ENCODE peak calls at places on chromosomes 7 and 10, in four cellular contexts. One of them, this sample, is unnamed. For H3K4me1, the result is how much of the 10 kb centered on the place peaks cover.

GRCh38 chr10:116430288-116430687 is 2.6 kb downstream of the PNLIPRP3 start:
- DNase-seq in tibial nerve: no peak
- DNase-seq in transverse colon: no peak
- DNase-seq in A549: no peak
- DNase-seq in this sample: no peak

GRCh38 chr10:77974396-77975074 is 48.0 kb upstream of the DLG5 start:
- DNase-seq in tibial nerve: no peak
- DNase-seq in transverse colon: peak
- DNase-seq in A549: peak
- DNase-seq in this sample: peak

GRCh38 chr7:94395141-94396041 is 696 bp downstream of the COL1A2 start:
- DNase-seq in tibial nerve: peak
- DNase-seq in transverse colon: peak
- DNase-seq in A549: peak
- DNase-seq in this sample: peak

GRCh38 chr7:96299496-96299895 is 22.4 kb downstream of the SLC25A13 start:
- DNase-seq in tibial nerve: no peak
- DNase-seq in transverse colon: no peak
- DNase-seq in A549: no peak
- DNase-seq in this sample: no peak

GRCh38 chr7:144019457-144019856 is 19.3 kb downstream of the OR6B1 start:
- DNase-seq in tibial nerve: no peak
- DNase-seq in transverse colon: no peak
- DNase-seq in A549: no peak
- DNase-seq in this sample: no peak

GRCh38 chr10:32384185-32384584 is 37.2 kb upstream of the EPC1 start:
- DNase-seq in tibial nerve: no peak
- DNase-seq in transverse colon: peak
- DNase-seq in A549: no peak
- DNase-seq in this sample: no peak

GRCh38 chr10:122267849-122268737 is 3.0 kb upstream of the BTBD16 start:
- DNase-seq in tibial nerve: no peak
- DNase-seq in transverse colon: peak
- DNase-seq in A549: peak
- DNase-seq in this sample: peak

GRCh38 chr10:44925224-44925623 is 14.1 kb downstream of the TMEM72 start:
- DNase-seq in tibial nerve: no peak
- DNase-seq in transverse colon: no peak
- DNase-seq in A549: no peak
- DNase-seq in this sample: peak

GRCh38 chr7:30896041-30896440 is 15.6 kb upstream of the AQP1 start:
- DNase-seq in tibial nerve: no peak
- DNase-seq in transverse colon: no peak
- DNase-seq in A549: no peak
- DNase-seq in this sample: no peak

GRCh38 chr10:5604946-5605345 is 61.4 kb downstream of the ASB13 start:
- DNase-seq in tibial nerve: no peak
- DNase-seq in transverse colon: no peak
- DNase-seq in A549: no peak
- DNase-seq in this sample: no peak

GRCh38 chr10:69730251-69731156 is 71.2 kb upstream of the COL13A1 start:
- DNase-seq in tibial nerve: no peak
- DNase-seq in transverse colon: no peak
- DNase-seq in A549: no peak
- DNase-seq in this sample: peak

GRCh38 chr10:86046845-86047460 is 319.6 kb downstream of the GRID1 start:
- DNase-seq in tibial nerve: no peak
- DNase-seq in transverse colon: no peak
- DNase-seq in A549: no peak
- DNase-seq in this sample: peak

GRCh38 chr10:30056281-30056680 is 3.1 kb downstream of the JCAD start:
- DNase-seq in tibial nerve: no peak
- DNase-seq in transverse colon: no peak
- DNase-seq in A549: no peak
- DNase-seq in this sample: no peak

GRCh38 chr7:151895008-151895661 is 18.2 kb upstream of the PRKAG2 start:
- DNase-seq in tibial nerve: no peak
- DNase-seq in transverse colon: peak
- DNase-seq in A549: no peak
- DNase-seq in this sample: no peak

GRCh38 chr7:139559364-139560105 is 36.0 kb downstream of the CLEC2L start:
- DNase-seq in tibial nerve: no peak
- DNase-seq in transverse colon: no peak
- DNase-seq in A549: no peak
- DNase-seq in this sample: no peak

GRCh38 chr7:158366346-158366745 is 221.3 kb downstream of the PTPRN2 start:
- DNase-seq in tibial nerve: no peak
- DNase-seq in transverse colon: no peak
- DNase-seq in A549: no peak
- DNase-seq in this sample: peak
- TF ChIP-seq EP300 in tibial nerve: no peak
- TF ChIP-seq EP300 in transverse colon: no peak
- TF ChIP-seq EP300 in A549: no peak
- TF ChIP-seq EP300 in this sample: no peak

GRCh38 chr10:17354781-17355180 is 99.6 kb downstream of the ST8SIA6 start:
- DNase-seq in tibial nerve: no peak
- DNase-seq in transverse colon: no peak
- DNase-seq in A549: no peak
- DNase-seq in this sample: no peak
- H3K4me1 ChIP-seq in tibial nerve: under half
- H3K4me1 ChIP-seq in transverse colon: under half
- H3K4me1 ChIP-seq in A549: under half
- H3K4me1 ChIP-seq in this sample: under half

DNA sequence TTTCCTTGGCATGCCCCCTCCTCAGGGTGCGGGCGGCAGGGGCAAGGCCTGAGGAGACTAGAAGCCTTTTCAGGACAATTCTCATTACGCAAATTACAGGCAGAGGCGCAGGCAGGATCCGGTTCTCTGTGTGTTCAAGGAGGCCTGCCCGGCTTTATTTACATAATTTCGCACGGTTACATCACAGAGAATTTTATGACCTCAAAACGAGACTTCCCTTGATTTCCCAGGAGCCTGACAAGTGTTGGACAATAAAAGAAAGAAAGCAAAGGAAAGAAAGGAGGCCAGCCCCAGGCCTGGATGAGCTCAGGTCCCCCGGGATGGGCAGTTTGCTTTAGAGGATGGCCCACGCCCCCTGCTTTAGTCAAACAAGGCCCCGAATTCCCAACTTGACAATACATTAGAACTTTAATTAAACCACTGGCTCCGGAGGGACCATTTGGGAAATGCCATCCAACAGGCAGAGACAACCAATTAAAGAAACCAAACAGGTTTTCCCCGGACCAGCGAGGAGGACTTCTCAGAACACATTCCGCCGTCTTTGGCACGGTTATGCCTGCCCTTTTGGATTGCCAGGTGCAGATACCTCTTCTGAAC is 2.9 kb downstream of the MNX1 start:
- DNase-seq in tibial nerve: no peak
- DNase-seq in transverse colon: peak
- DNase-seq in A549: no peak
- DNase-seq in this sample: no peak
- TF ChIP-seq EP300 in tibial nerve: no peak
- TF ChIP-seq EP300 in transverse colon: no peak
- TF ChIP-seq EP300 in A549: no peak
- TF ChIP-seq EP300 in this sample: no peak

DNA sequence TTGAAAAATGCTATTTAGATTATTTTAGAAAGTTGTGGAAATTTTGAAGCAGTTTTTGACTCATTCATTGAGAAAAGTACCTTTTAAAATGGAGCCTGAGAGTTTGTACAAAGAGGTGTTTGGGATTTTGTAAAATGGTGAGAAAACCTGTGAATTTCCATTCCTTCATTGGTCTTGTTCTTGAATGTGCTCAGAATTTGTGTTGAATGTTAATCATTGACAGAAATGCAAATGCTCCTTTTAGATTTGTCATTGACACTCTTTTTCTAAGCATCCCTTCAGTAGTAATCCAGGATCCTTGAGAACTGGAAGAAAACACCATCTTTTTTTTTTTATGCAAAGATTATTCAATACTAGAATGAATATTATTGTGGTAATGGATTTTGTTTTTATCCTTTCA is 74.8 kb downstream of the LCOR start:
- DNase-seq in tibial nerve: no peak
- DNase-seq in transverse colon: no peak
- DNase-seq in A549: no peak
- DNase-seq in this sample: no peak
- H3K4me1 ChIP-seq in tibial nerve: under half
- H3K4me1 ChIP-seq in transverse colon: under half
- H3K4me1 ChIP-seq in A549: under half
- H3K4me1 ChIP-seq in this sample: under half

DNA sequence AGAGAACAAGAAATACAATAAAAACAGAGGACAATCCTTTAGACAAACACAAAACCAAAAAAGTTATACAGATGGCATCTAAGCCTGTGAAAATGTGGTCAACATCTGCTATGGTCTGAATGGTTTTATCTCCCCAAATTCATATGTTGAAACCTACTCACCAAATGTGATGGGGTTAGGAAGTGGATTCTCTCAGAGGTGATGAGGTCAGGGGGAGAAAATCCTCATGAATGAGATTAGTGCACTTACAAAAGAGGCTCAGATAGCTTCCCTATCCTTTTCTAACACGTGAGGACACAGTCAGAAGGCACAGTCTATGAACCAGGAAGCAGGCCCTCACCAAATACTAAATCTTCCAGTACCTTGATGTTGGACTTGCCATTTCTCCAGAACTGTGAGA is 147.8 kb upstream of the GPR22 start:
- DNase-seq in tibial nerve: no peak
- DNase-seq in transverse colon: no peak
- DNase-seq in A549: no peak
- DNase-seq in this sample: no peak
- TF ChIP-seq EP300 in tibial nerve: no peak
- TF ChIP-seq EP300 in transverse colon: no peak
- TF ChIP-seq EP300 in A549: no peak
- TF ChIP-seq EP300 in this sample: no peak

GRCh38 chr10:8404721-8405120 is 350.2 kb downstream of the GATA3 start:
- DNase-seq in tibial nerve: no peak
- DNase-seq in transverse colon: no peak
- DNase-seq in A549: no peak
- DNase-seq in this sample: no peak

GRCh38 chr10:8405551-8405950 is 351.1 kb downstream of the GATA3 start:
- DNase-seq in tibial nerve: no peak
- DNase-seq in transverse colon: no peak
- DNase-seq in A549: no peak
- DNase-seq in this sample: no peak

GRCh38 chr10:8403711-8404371 is 349.4 kb downstream of the GATA3 start:
- DNase-seq in tibial nerve: no peak
- DNase-seq in transverse colon: no peak
- DNase-seq in A549: no peak
- DNase-seq in this sample: no peak

GRCh38 chr10:8410506-8410905 is 356.0 kb downstream of the GATA3 start:
- DNase-seq in tibial nerve: no peak
- DNase-seq in transverse colon: no peak
- DNase-seq in A549: no peak
- DNase-seq in this sample: no peak

GRCh38 chr10:8407561-8408021 is 353.1 kb downstream of the GATA3 start:
- DNase-seq in tibial nerve: no peak
- DNase-seq in transverse colon: no peak
- DNase-seq in A549: no peak
- DNase-seq in this sample: no peak
- H3K4me1 ChIP-seq in tibial nerve: under half
- H3K4me1 ChIP-seq in transverse colon: under half
- H3K4me1 ChIP-seq in A549: under half
- H3K4me1 ChIP-seq in this sample: under half

DNA sequence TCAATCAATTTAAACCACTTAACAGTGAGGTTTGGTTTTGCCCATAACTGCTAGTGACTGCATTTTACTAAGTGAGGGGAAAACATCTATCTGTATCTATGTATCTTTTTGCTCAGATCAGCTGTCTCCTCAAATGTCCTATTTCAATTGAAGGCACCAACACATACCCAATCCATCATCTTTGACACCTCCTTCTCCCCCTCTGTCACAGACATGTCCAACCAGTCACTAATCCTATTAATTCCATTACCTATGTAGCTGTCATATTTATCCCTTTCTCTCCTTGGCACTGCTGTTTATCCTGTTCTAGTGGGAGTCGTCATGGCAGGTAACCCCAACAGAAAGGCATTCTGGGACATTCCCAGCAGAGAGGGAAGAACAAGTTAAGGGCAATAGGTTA is 975.2 kb upstream of the AUTS2 start:
- DNase-seq in tibial nerve: no peak
- DNase-seq in transverse colon: no peak
- DNase-seq in A549: no peak
- DNase-seq in this sample: no peak
- TF ChIP-seq EP300 in tibial nerve: no peak
- TF ChIP-seq EP300 in transverse colon: no peak
- TF ChIP-seq EP300 in A549: no peak
- TF ChIP-seq EP300 in this sample: no peak

DNA sequence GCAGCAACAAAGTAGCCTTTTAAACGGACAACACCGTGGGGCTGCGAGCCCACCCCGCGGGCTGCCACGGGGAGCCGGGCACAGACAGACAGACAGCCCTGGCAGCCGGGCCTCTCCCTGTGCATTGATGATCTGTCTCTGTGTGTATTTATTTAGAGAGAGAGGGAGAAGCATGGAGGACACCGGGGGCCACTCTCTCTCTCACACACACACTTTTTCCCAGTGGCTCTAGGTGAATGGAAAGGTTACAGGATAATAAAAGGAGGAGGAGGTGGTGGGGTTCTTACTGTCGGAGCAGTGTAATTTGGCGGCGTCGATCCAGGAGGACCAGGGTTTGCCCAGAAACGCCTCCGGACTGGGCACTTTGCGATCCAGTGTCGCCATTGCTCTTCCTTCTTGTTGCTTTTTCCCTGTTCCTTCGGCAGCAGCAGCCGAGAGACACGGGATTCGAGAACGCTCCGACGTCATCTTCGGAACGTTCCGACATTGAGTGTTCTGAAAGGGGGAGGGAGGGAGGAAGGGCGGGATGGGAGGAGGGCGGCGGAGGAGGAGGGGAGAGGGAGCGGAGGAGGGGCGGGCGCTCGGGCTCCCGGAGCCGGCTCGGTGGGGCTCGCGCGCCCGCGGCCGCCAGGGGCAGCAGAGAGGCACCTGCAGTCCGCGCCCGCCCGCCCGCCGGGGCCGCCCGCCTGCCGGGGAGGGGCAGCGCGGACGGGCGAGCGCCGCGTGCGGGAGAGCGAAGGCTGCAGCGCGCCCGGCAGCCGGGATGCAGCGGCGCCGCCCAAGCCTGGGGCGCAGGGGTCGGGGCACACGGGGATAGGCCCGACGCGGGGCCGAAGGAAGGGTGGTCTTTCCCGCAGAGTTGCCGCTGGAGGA is at the start of gene ATXN7L1:
- DNase-seq in tibial nerve: peak
- DNase-seq in transverse colon: peak
- DNase-seq in A549: peak
- DNase-seq in this sample: peak
- H3K4me1 ChIP-seq in tibial nerve: under half
- H3K4me1 ChIP-seq in transverse colon: under half
- H3K4me1 ChIP-seq in A549: under half
- H3K4me1 ChIP-seq in this sample: under half

GRCh38 chr10:25047902-25048301 is 31.5 kb downstream of the THNSL1 start:
- DNase-seq in tibial nerve: no peak
- DNase-seq in transverse colon: no peak
- DNase-seq in A549: no peak
- DNase-seq in this sample: no peak
- TF ChIP-seq EP300 in tibial nerve: no peak
- TF ChIP-seq EP300 in transverse colon: no peak
- TF ChIP-seq EP300 in A549: no peak
- TF ChIP-seq EP300 in this sample: no peak